ENCODE peak calls at places on chromosomes 4 and X, in nine cellular contexts. E is neural progenitor cell, M is HFF-Myc, S is Peyer's patch, J is K562, G is GM23338, U is fibroblast of the aortic adventitia, B is sigmoid colon, K is cardiac muscle cell. Y is an unnamed sample.

GRCh38 chr4:92045718-92046117 is 258.0 kb upstream of the GRID2 start:
- DNase-seq in E (no peak), M (no peak), S (no peak), J (no peak), G (no peak), U (no peak), B (no peak), K (no peak), Y (no peak)

GRCh38 chr4:77861500-77861899 is 1.1 kb upstream of the MRPL1 start:
- DNase-seq in E (no peak), M (no peak), S (no peak), J (no peak), G (peak), U (no peak), B (no peak), K (no peak), Y (no peak)

GRCh38 chrX:120310861-120311631 is at the start of gene TMEM255A:
- DNase-seq in E (peak), M (no peak), S (no peak), J (no peak), G (peak), U (no peak), B (peak), K (peak), Y (no peak)

GRCh38 chr4:149964001-149964400 is 114.2 kb upstream of the DCLK2 start:
- DNase-seq in E (no peak), M (no peak), S (no peak), J (no peak), G (no peak), U (no peak), B (no peak), K (no peak), Y (no peak)

GRCh38 chr4:30717208-30718020 is 2.8 kb upstream of the PCDH7 start:
- DNase-seq in E (peak), M (no peak), S (no peak), J (no peak), G (peak), U (peak), B (peak), K (peak), Y (peak)

GRCh38 chr4:181548873-181549541 is 694.2 kb upstream of the TENM3 start:
- DNase-seq in E (no peak), M (no peak), S (no peak), J (no peak), G (no peak), U (peak), B (no peak), K (peak), Y (no peak)

GRCh38 chrX:49191033-49191871 is 5.1 kb upstream of the PRICKLE3 start:
- DNase-seq in E (peak), M (peak), S (peak), J (peak), G (peak), U (peak), B (peak), K (peak), Y (peak)

GRCh38 chrX:68650491-68650890 is 3.0 kb downstream of the STARD8 start:
- DNase-seq in E (no peak), M (no peak), S (no peak), J (no peak), G (no peak), U (no peak), B (no peak), K (no peak), Y (no peak)

GRCh38 chr4:73862357-73862756 is 6.8 kb upstream of the CXCL1 start:
- DNase-seq in E (no peak), M (no peak), S (no peak), J (no peak), G (no peak), U (peak), B (no peak), K (no peak), Y (no peak)

GRCh38 chr4:6257243-6258025 is 12.2 kb upstream of the WFS1 start:
- DNase-seq in E (peak), M (no peak), S (no peak), J (no peak), G (peak), U (no peak), B (no peak), K (no peak), Y (peak)

GRCh38 chrX:12949205-12949926 is 25.5 kb upstream of the TMSB4X start:
- DNase-seq in E (no peak), M (no peak), S (no peak), J (no peak), G (no peak), U (peak), B (no peak), K (peak), Y (no peak)

GRCh38 chrX:76159453-76159852 is 13.4 kb upstream of the PBDC1 start:
- DNase-seq in E (no peak), M (no peak), S (no peak), J (no peak), G (peak), U (no peak), B (no peak), K (no peak), Y (no peak)

GRCh38 chr4:36133658-36134057 is 110.7 kb downstream of the ARAP2 start:
- DNase-seq in E (peak), M (no peak), S (no peak), J (no peak), G (no peak), U (no peak), B (no peak), K (no peak), Y (no peak)

DNA sequence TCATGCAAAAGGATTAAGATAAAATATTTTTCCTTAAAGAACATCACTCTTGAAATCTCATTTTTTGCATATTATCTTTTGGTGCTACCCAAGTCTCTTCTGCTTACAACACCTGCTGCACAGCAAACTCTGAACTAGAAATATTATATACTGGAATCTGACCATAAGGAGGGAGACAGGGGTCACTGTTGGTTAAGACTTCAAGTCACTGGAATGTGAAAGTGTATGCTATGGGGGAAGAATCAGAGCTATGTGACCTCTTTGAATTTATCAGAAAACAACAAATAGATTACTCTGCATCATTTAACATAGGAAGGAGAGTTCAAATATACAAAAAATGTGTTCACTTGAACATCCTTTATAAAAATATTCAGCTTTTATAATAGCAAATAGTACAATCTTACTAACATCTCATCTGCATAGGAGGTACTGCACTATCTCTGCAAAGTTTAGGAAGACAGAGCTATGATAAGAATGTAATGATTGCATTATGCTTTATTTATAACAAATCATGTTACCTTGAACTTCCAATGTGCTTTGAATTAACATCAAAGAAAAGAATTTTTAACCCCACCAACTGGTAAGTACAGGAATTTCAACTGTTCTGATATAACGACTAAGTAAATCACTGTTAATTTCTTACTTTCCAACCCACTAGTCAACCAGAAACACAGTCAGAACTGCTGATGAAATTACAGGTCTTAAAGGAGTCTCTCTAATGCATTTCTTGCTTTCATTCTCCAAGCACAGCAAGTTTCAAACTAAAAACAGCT is 69.8 kb downstream of the ZNF827 start:
- DNase-seq in E (no peak), M (no peak), S (no peak), J (no peak), G (no peak), U (peak), B (no peak), K (peak), Y (no peak)
- TF ChIP-seq CTCF in E (no peak), M (no peak), S (peak), J (no peak), G (peak), U (peak), B (no peak), K (peak), Y (peak)

GRCh38 chr4:172897046-172897445 is 271.6 kb upstream of the GALNT7 start:
- DNase-seq in E (no peak), M (no peak), S (no peak), J (no peak), G (no peak), U (no peak), B (no peak), K (no peak), Y (no peak)

GRCh38 chr4:172895699-172896098 is 272.9 kb upstream of the GALNT7 start:
- DNase-seq in E (no peak), M (no peak), S (no peak), J (no peak), G (no peak), U (no peak), B (no peak), K (no peak), Y (no peak)

GRCh38 chr4:172887959-172888358 is 280.7 kb upstream of the GALNT7 start:
- DNase-seq in E (no peak), M (no peak), S (no peak), J (no peak), G (no peak), U (no peak), B (no peak), K (no peak), Y (no peak)

DNA sequence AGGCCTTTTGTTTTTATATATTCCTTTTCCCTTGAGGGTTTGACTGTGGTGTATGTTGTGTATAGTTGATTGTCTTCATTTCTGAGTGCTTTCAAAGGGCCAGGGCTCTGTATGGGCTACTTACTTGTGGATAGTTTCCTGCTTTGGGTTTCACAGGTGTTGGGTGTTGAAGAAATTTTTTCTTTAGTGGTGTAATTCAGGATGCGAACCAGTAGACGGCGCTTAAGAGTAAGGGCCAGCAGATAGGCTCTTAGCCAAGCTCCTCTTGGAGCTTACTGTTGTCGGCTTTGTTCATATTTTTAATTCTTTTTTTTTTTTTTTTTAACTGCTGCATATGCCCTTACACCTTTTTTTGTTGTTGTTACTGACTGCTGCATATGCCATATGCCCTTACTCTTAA is 276.3 kb upstream of the GALNT7 start:
- DNase-seq in E (peak), M (peak), S (no peak), J (peak), G (peak), U (peak), B (no peak), K (no peak), Y (peak)
- TF ChIP-seq CTCF in E (peak), M (peak), S (no peak), J (peak), G (peak), U (peak), B (no peak), K (peak), Y (peak)

GRCh38 chr4:115970859-115971258 is 857.4 kb upstream of the NDST4 start:
- DNase-seq in E (no peak), M (no peak), S (no peak), J (no peak), G (no peak), U (no peak), B (no peak), K (no peak), Y (no peak)

GRCh38 chr4:115969756-115970155 is 856.3 kb upstream of the NDST4 start:
- DNase-seq in E (peak), M (no peak), S (no peak), J (no peak), G (peak), U (no peak), B (no peak), K (no peak), Y (no peak)

DNA sequence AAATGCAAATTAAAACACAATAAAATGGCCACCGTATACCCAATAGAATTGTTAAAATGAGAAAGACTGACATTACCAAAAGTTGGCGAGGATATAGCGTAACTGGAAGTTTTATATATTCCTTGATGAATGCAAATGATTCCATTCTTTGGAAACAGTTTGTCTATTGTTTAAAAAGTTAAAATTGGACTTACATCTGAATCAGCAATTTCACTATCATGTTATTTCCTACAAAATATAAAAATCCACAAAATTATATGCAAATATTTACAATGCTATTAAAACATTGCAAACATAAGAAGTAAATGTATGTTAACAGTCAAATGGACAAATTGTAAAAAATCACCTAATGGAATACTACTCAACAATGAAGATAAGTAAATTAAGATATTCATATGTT is 852.2 kb upstream of the NDST4 start:
- DNase-seq in E (no peak), M (no peak), S (no peak), J (no peak), G (no peak), U (no peak), B (no peak), K (no peak), Y (no peak)
- TF ChIP-seq CTCF in E (no peak), M (no peak), S (no peak), J (no peak), G (no peak), U (no peak), B (no peak), K (no peak), Y (no peak)

GRCh38 chr4:23881674-23882337 is 8.0 kb downstream of the PPARGC1A start:
- DNase-seq in E (no peak), M (no peak), S (no peak), J (no peak), G (peak), U (no peak), B (no peak), K (no peak), Y (no peak)
- TF ChIP-seq CTCF in E (peak), M (no peak), S (no peak), J (no peak), G (peak), U (no peak), B (no peak), K (no peak), Y (no peak)

GRCh38 chr4:103036169-103036568 is 16.7 kb upstream of the SLC9B1 start:
- DNase-seq in E (no peak), M (no peak), S (no peak), J (no peak), G (no peak), U (no peak), B (no peak), K (no peak), Y (no peak)

GRCh38 chr4:103030791-103031190 is 11.3 kb upstream of the SLC9B1 start:
- DNase-seq in E (no peak), M (no peak), S (no peak), J (no peak), G (no peak), U (no peak), B (no peak), K (peak), Y (no peak)

GRCh38 chr4:103026868-103027267 is 7.4 kb upstream of the SLC9B1 start:
- DNase-seq in E (no peak), M (no peak), S (no peak), J (no peak), G (no peak), U (no peak), B (no peak), K (no peak), Y (no peak)

GRCh38 chr4:103032575-103032974 is 13.1 kb upstream of the SLC9B1 start:
- DNase-seq in E (peak), M (no peak), S (no peak), J (peak), G (peak), U (peak), B (no peak), K (peak), Y (peak)
- TF ChIP-seq CTCF in E (peak), M (peak), S (peak), J (peak), G (peak), U (peak), B (no peak), K (peak), Y (peak)

GRCh38 chr4:121900132-121900983 is 30.1 kb upstream of the BBS7 start:
- DNase-seq in E (peak), M (peak), S (no peak), J (peak), G (peak), U (peak), B (no peak), K (peak), Y (peak)
- TF ChIP-seq CTCF in E (peak), M (peak), S (peak), J (peak), G (peak), U (peak), B (peak), K (peak), Y (peak)